ENCODE peak calls at places on chromosome 1, in six cellular contexts. I, M, G, F, Q and S are unnamed samples.

GRCh38 chr1:117967900-117968299 is 38.4 kb downstream of the WDR3 start:
- DNase-seq in Q (no peak), G (no peak), M (no peak), I (no peak), F (no peak), S (no peak)

GRCh38 chr1:176450526-176450925 is 12.4 kb upstream of the PAPPA2 start:
- DNase-seq in G (no peak), I (no peak), F (no peak), Q (no peak), M (no peak), S (no peak)

GRCh38 chr1:170662561-170662971 is 1.4 kb upstream of the PRRX1 start:
- DNase-seq in I (no peak), Q (no peak), M (no peak), F (no peak), G (no peak), S (no peak)

GRCh38 chr1:31586376-31587327 is 10.3 kb downstream of the TINAGL1 start:
- DNase-seq in G (no peak), M (no peak), Q (no peak), I (no peak), F (no peak), S (no peak)

GRCh38 chr1:6389971-6390370 is 3.6 kb downstream of the ACOT7 start:
- DNase-seq in F (no peak), Q (no peak), G (no peak), I (no peak), M (no peak), S (no peak)

GRCh38 chr1:22101995-22102394 is 40.9 kb downstream of the WNT4 start:
- DNase-seq in Q (no peak), I (no peak), F (no peak), G (no peak), M (no peak), S (no peak)

GRCh38 chr1:162210171-162210570 is 140.7 kb downstream of the NOS1AP start:
- DNase-seq in G (no peak), F (no peak), M (no peak), I (no peak), Q (no peak), S (no peak)

GRCh38 chr1:1550591-1551432 is 10.4 kb upstream of the TMEM240 start:
- DNase-seq in G (no peak), M (no peak), I (peak; percentile 12), F (peak; percentile 63), Q (no peak), S (no peak)

GRCh38 chr1:26358411-26359384 is 4.8 kb upstream of the CRYBG2 start:
- DNase-seq in F (no peak), I (no peak), G (no peak), M (no peak), Q (no peak), S (no peak)

GRCh38 chr1:87718241-87718950 is 389.7 kb downstream of the LMO4 start:
- DNase-seq in Q (no peak), G (no peak), F (no peak), M (no peak), I (no peak), S (no peak)

GRCh38 chr1:193406901-193407300 is 220.5 kb upstream of the B3GALT2 start:
- DNase-seq in G (no peak), I (peak; percentile 24), M (no peak), F (no peak), Q (no peak), S (no peak)

GRCh38 chr1:220296941-220297460 is 24.7 kb upstream of the RAB3GAP2 start:
- DNase-seq in M (no peak), Q (no peak), I (no peak), G (no peak), F (no peak), S (no peak)

GRCh38 chr1:207579436-207579799 is 65.5 kb upstream of the CR1L start:
- DNase-seq in M (peak; percentile 43), F (peak; percentile 52), G (peak; percentile 12), Q (peak; percentile 27), I (peak; percentile 15), S (peak; percentile 82)

DNA sequence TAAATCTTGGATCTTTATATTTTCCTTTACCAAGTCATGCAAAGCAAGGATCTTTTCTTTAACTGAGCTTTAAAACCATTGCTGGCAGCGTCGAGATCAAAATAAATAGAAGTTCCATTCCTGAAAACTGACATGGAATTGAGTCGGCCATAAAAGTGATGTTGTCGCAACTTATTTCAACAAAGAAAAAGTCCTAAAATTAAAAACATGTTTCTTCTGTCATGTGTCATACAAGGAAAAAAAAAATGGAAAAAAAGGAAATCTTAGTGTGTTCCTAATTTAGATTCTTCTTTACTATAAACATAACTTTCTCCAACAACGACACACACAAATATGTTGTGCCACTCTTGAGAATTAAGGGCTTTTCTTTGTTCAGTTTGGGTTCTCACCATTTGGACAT is 34.9 kb downstream of the GREM2 start:
- DNase-seq in M (no peak), I (no peak), F (no peak), G (no peak), Q (no peak), S (no peak)
- H3K4me1 ChIP-seq in M (no peaks in the 10 kb centered on the region), I (no peaks in the 10 kb centered on the region), F (no peaks in the 10 kb centered on the region), G (no peaks in the 10 kb centered on the region), Q (no peaks in the 10 kb centered on the region), S (peaks cover 1% of the 10 kb centered on the region)

DNA sequence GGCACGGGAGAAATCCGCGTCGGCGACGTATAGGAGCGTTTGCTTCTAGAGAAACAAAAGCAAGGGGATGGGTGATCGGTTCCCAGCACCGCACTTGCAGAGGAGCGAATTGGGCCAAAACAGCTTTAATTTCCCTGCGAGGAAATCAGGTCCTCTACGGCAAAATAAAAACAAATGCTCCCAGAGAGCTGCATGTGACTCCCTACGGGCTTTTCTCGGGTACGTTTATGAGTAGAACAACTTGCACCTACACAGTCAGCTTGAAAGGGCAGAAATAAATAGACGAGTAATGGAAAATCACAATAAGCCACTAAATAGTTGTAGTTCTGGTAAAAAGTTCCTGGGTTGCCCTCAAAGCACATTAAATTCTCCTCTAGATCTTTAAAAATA is 1.2 kb downstream of the NHLH2 start:
- DNase-seq in M (no peak), I (no peak), F (no peak), Q (no peak), G (no peak), S (no peak)
- H3K4me3 ChIP-seq in M (no peak overlapping the region), I (no peak overlapping the region), F (no peak overlapping the region), Q (peak overlapping the region; percentile 23), G (peak overlapping the region; percentile 26), S (peak overlapping the region; percentile 56)

GRCh38 chr1:64266941-64267340 is 63.5 kb downstream of the UBE2U start:
- DNase-seq in Q (no peak), F (no peak), G (no peak), I (no peak), M (no peak), S (no peak)

GRCh38 chr1:64263856-64264255 is 60.4 kb downstream of the UBE2U start:
- DNase-seq in G (no peak), I (no peak), Q (no peak), F (no peak), M (no peak), S (no peak)

GRCh38 chr1:64268653-64269557 is 65.5 kb downstream of the UBE2U start:
- DNase-seq in Q (peak; percentile 72), G (peak; percentile 68), M (peak; percentile 61), I (peak; percentile 27), F (peak; percentile 77), S (peak; percentile 39)

GRCh38 chr1:64265141-64265540 is 61.7 kb downstream of the UBE2U start:
- DNase-seq in F (no peak), Q (no peak), I (no peak), G (no peak), M (no peak), S (no peak)

GRCh38 chr1:64263335-64263734 is 59.9 kb downstream of the UBE2U start:
- DNase-seq in F (no peak), I (no peak), G (no peak), M (no peak), Q (no peak), S (no peak)
- H3K27ac ChIP-seq in F (no peak overlapping the region), I (no peak overlapping the region), G (no peak overlapping the region), M (no peak overlapping the region), Q (no peak overlapping the region), S (no peak overlapping the region)

DNA sequence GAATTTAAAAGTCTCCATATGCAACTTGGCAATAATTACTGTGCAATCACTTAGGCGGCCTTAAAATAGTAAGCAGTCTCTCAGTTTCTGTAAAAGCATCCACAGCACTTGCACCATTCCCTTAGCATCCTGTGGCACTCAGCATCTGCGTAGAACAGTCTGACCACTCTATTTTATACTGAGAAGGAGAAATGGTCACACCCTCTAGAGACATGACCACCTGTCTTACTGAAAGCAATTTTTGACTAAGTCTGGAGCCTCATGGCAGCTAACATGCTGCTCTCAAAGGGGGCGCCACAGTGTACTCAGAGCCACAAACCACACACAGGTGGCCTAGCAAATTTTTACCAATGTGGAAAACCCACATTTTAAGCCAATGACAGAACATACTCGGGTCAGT is 62.0 kb downstream of the KCNK1 start:
- DNase-seq in I (no peak), F (no peak), G (no peak), M (no peak), Q (no peak), S (no peak)
- H3K4me1 ChIP-seq in I (peaks cover 55% of the 10 kb centered on the region), F (no peaks in the 10 kb centered on the region), G (no peaks in the 10 kb centered on the region), M (no peaks in the 10 kb centered on the region), Q (no peaks in the 10 kb centered on the region), S (no peaks in the 10 kb centered on the region)